ENCODE peak calls at places on chromosome 5, in five cellular contexts. One of them, this sample, is unnamed.

GRCh38 chr5:14983666-14984441 is 112.3 kb upstream of the ANKH start:
- DNase-seq in cardiac fibroblast: no peak
- DNase-seq in left ventricle myocardium inferior: no peak
- DNase-seq in brain microvascular endothelial cell: no peak
- DNase-seq in HCT116: no peak
- DNase-seq in this sample: no peak

GRCh38 chr5:132294728-132295504 is 722 bp downstream of the SLC22A4 start:
- DNase-seq in cardiac fibroblast: peak; percentile 94
- DNase-seq in left ventricle myocardium inferior: peak; percentile 46
- DNase-seq in brain microvascular endothelial cell: peak; percentile 82
- DNase-seq in HCT116: peak; percentile 27
- DNase-seq in this sample: peak; percentile 55

GRCh38 chr5:146402949-146403348 is 44.2 kb upstream of the TCERG1 start:
- DNase-seq in cardiac fibroblast: no peak
- DNase-seq in left ventricle myocardium inferior: no peak
- DNase-seq in brain microvascular endothelial cell: no peak
- DNase-seq in HCT116: no peak
- DNase-seq in this sample: no peak

GRCh38 chr5:137743031-137743640 is 7.2 kb upstream of the KLHL3 start:
- DNase-seq in cardiac fibroblast: peak; percentile 87
- DNase-seq in left ventricle myocardium inferior: no peak
- DNase-seq in brain microvascular endothelial cell: peak; percentile 47
- DNase-seq in HCT116: peak; percentile 59
- DNase-seq in this sample: peak; percentile 40

GRCh38 chr5:128842241-128842640 is 123.0 kb upstream of the SLC27A6 start:
- DNase-seq in cardiac fibroblast: peak; percentile 13
- DNase-seq in left ventricle myocardium inferior: no peak
- DNase-seq in brain microvascular endothelial cell: no peak
- DNase-seq in HCT116: no peak
- DNase-seq in this sample: no peak

GRCh38 chr5:20166496-20166895 is 178.5 kb upstream of the CDH18 start:
- DNase-seq in cardiac fibroblast: no peak
- DNase-seq in left ventricle myocardium inferior: no peak
- DNase-seq in brain microvascular endothelial cell: no peak
- DNase-seq in HCT116: no peak
- DNase-seq in this sample: no peak

GRCh38 chr5:77663081-77663863 is 24.8 kb upstream of the OTP start:
- DNase-seq in cardiac fibroblast: no peak
- DNase-seq in left ventricle myocardium inferior: no peak
- DNase-seq in brain microvascular endothelial cell: no peak
- DNase-seq in HCT116: no peak
- DNase-seq in this sample: no peak

GRCh38 chr5:116970318-116970717 is 395.7 kb upstream of the SEMA6A start:
- DNase-seq in cardiac fibroblast: no peak
- DNase-seq in left ventricle myocardium inferior: no peak
- DNase-seq in brain microvascular endothelial cell: peak; percentile 27
- DNase-seq in HCT116: no peak
- DNase-seq in this sample: no peak

GRCh38 chr5:130231786-130232185 is 327.5 kb downstream of the CHSY3 start:
- DNase-seq in cardiac fibroblast: no peak
- DNase-seq in left ventricle myocardium inferior: no peak
- DNase-seq in brain microvascular endothelial cell: no peak
- DNase-seq in HCT116: no peak
- DNase-seq in this sample: no peak

GRCh38 chr5:39399135-39400036 is 25.4 kb downstream of the DAB2 start:
- DNase-seq in cardiac fibroblast: peak; percentile 99
- DNase-seq in left ventricle myocardium inferior: no peak
- DNase-seq in brain microvascular endothelial cell: peak; percentile 92
- DNase-seq in HCT116: peak; percentile 32
- DNase-seq in this sample: no peak

GRCh38 chr5:59357421-59357977 is 536.0 kb downstream of the PDE4D start:
- DNase-seq in cardiac fibroblast: peak; percentile 9
- DNase-seq in left ventricle myocardium inferior: peak; percentile 19
- DNase-seq in brain microvascular endothelial cell: peak; percentile 93
- DNase-seq in HCT116: no peak
- DNase-seq in this sample: peak; percentile 28

GRCh38 chr5:73862796-73863195 is 236.8 kb downstream of the ARHGEF28 start:
- DNase-seq in cardiac fibroblast: no peak
- DNase-seq in left ventricle myocardium inferior: no peak
- DNase-seq in brain microvascular endothelial cell: no peak
- DNase-seq in HCT116: no peak
- DNase-seq in this sample: no peak

GRCh38 chr5:95667678-95668077 is 15.1 kb downstream of the SPATA9 start:
- DNase-seq in cardiac fibroblast: no peak
- DNase-seq in left ventricle myocardium inferior: no peak
- DNase-seq in brain microvascular endothelial cell: no peak
- DNase-seq in HCT116: no peak
- DNase-seq in this sample: no peak

GRCh38 chr5:157049605-157050004 is 9.3 kb downstream of the HAVCR1 start:
- DNase-seq in cardiac fibroblast: no peak
- DNase-seq in left ventricle myocardium inferior: no peak
- DNase-seq in brain microvascular endothelial cell: no peak
- DNase-seq in HCT116: peak; percentile 10
- DNase-seq in this sample: no peak

GRCh38 chr5:170434953-170435605 is 45.9 kb upstream of the KCNMB1 start:
- DNase-seq in cardiac fibroblast: peak; percentile 64
- DNase-seq in left ventricle myocardium inferior: peak; percentile 68
- DNase-seq in brain microvascular endothelial cell: peak; percentile 48
- DNase-seq in HCT116: peak; percentile 32
- DNase-seq in this sample: peak; percentile 69

GRCh38 chr5:39274388-39275085 is 55.2 kb upstream of the FYB1 start:
- DNase-seq in cardiac fibroblast: peak; percentile 10
- DNase-seq in left ventricle myocardium inferior: no peak
- DNase-seq in brain microvascular endothelial cell: no peak
- DNase-seq in HCT116: no peak
- DNase-seq in this sample: no peak

GRCh38 chr5:56123531-56124243 is 109.4 kb downstream of the ANKRD55 start:
- DNase-seq in cardiac fibroblast: peak; percentile 98
- DNase-seq in left ventricle myocardium inferior: peak; percentile 62
- DNase-seq in brain microvascular endothelial cell: peak; percentile 100
- DNase-seq in HCT116: peak; percentile 91
- DNase-seq in this sample: peak; percentile 27

GRCh38 chr5:90575712-90576111 is 17.1 kb downstream of the ADGRV1 start:
- DNase-seq in cardiac fibroblast: no peak
- DNase-seq in left ventricle myocardium inferior: no peak
- DNase-seq in brain microvascular endothelial cell: no peak
- DNase-seq in HCT116: no peak
- DNase-seq in this sample: no peak

GRCh38 chr5:83844320-83845068 is 123.8 kb upstream of the HAPLN1 start:
- DNase-seq in cardiac fibroblast: peak; percentile 79
- DNase-seq in left ventricle myocardium inferior: no peak
- DNase-seq in brain microvascular endothelial cell: peak; percentile 75
- DNase-seq in HCT116: no peak
- DNase-seq in this sample: no peak

GRCh38 chr5:5277118-5277517 is 137.0 kb downstream of the ADAMTS16 start:
- DNase-seq in cardiac fibroblast: no peak
- DNase-seq in left ventricle myocardium inferior: no peak
- DNase-seq in brain microvascular endothelial cell: no peak
- DNase-seq in HCT116: no peak
- DNase-seq in this sample: no peak

GRCh38 chr5:131270809-131271208 is 7.0 kb downstream of the CDC42SE2 start:
- DNase-seq in cardiac fibroblast: peak; percentile 34
- DNase-seq in left ventricle myocardium inferior: no peak
- DNase-seq in brain microvascular endothelial cell: peak; percentile 28
- DNase-seq in HCT116: no peak
- DNase-seq in this sample: no peak

GRCh38 chr5:179794575-179794974 is 789 bp downstream of the LTC4S start:
- DNase-seq in cardiac fibroblast: no peak
- DNase-seq in left ventricle myocardium inferior: no peak
- DNase-seq in brain microvascular endothelial cell: no peak
- DNase-seq in HCT116: no peak
- DNase-seq in this sample: no peak

GRCh38 chr5:89280103-89281037 is 397.4 kb upstream of the MEF2C start:
- DNase-seq in cardiac fibroblast: no peak
- DNase-seq in left ventricle myocardium inferior: no peak
- DNase-seq in brain microvascular endothelial cell: no peak
- DNase-seq in HCT116: no peak
- DNase-seq in this sample: no peak

GRCh38 chr5:146088098-146088497 is 17.3 kb downstream of the PLAC8L1 start:
- DNase-seq in cardiac fibroblast: no peak
- DNase-seq in left ventricle myocardium inferior: no peak
- DNase-seq in brain microvascular endothelial cell: no peak
- DNase-seq in HCT116: no peak
- DNase-seq in this sample: no peak

GRCh38 chr5:145483211-145483610 is 351.9 kb downstream of the PRELID2 start:
- DNase-seq in cardiac fibroblast: peak; percentile 90
- DNase-seq in left ventricle myocardium inferior: no peak
- DNase-seq in brain microvascular endothelial cell: peak; percentile 76
- DNase-seq in HCT116: no peak
- DNase-seq in this sample: no peak

GRCh38 chr5:33227746-33228145 is 213.0 kb upstream of the TARS1 start:
- DNase-seq in cardiac fibroblast: peak; percentile 12
- DNase-seq in left ventricle myocardium inferior: no peak
- DNase-seq in brain microvascular endothelial cell: no peak
- DNase-seq in HCT116: no peak
- DNase-seq in this sample: no peak

GRCh38 chr5:37932450-37932849 is 92.6 kb upstream of the GDNF start:
- DNase-seq in cardiac fibroblast: no peak
- DNase-seq in left ventricle myocardium inferior: peak; percentile 28
- DNase-seq in brain microvascular endothelial cell: no peak
- DNase-seq in HCT116: no peak
- DNase-seq in this sample: no peak

GRCh38 chr5:37930350-37930749 is 90.5 kb upstream of the GDNF start:
- DNase-seq in cardiac fibroblast: no peak
- DNase-seq in left ventricle myocardium inferior: no peak
- DNase-seq in brain microvascular endothelial cell: no peak
- DNase-seq in HCT116: no peak
- DNase-seq in this sample: no peak

GRCh38 chr5:37921452-37921851 is 81.6 kb upstream of the GDNF start:
- DNase-seq in cardiac fibroblast: peak; percentile 3
- DNase-seq in left ventricle myocardium inferior: no peak
- DNase-seq in brain microvascular endothelial cell: no peak
- DNase-seq in HCT116: no peak
- DNase-seq in this sample: no peak

DNA sequence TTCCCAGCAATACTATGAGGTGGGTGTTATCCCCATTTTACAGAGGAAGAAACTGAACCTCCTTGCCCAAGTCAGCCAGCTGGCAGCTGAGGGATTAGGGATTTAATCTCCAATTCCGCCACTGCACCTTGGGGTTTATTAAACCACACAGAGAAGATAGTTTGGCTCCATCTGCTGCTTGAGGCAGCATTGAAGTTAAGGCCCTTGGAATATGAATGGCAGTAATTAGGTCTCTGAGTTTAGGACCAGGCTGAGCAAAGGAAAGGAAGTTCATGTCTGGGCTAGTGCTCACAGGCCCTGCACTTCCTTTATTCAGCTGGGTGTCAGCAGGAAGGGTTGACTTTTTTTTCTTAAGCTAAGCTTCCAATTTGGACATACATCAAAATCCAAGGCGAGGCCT is 86.9 kb upstream of the GDNF start:
- DNase-seq in cardiac fibroblast: peak; percentile 5
- DNase-seq in left ventricle myocardium inferior: no peak
- DNase-seq in brain microvascular endothelial cell: no peak
- DNase-seq in HCT116: no peak
- DNase-seq in this sample: no peak
- TF ChIP-seq CTCF in cardiac fibroblast: no peak
- TF ChIP-seq CTCF in left ventricle myocardium inferior: no peak
- TF ChIP-seq CTCF in brain microvascular endothelial cell: peak; percentile 22
- TF ChIP-seq CTCF in HCT116: no peak
- TF ChIP-seq CTCF in this sample: no peak

DNA sequence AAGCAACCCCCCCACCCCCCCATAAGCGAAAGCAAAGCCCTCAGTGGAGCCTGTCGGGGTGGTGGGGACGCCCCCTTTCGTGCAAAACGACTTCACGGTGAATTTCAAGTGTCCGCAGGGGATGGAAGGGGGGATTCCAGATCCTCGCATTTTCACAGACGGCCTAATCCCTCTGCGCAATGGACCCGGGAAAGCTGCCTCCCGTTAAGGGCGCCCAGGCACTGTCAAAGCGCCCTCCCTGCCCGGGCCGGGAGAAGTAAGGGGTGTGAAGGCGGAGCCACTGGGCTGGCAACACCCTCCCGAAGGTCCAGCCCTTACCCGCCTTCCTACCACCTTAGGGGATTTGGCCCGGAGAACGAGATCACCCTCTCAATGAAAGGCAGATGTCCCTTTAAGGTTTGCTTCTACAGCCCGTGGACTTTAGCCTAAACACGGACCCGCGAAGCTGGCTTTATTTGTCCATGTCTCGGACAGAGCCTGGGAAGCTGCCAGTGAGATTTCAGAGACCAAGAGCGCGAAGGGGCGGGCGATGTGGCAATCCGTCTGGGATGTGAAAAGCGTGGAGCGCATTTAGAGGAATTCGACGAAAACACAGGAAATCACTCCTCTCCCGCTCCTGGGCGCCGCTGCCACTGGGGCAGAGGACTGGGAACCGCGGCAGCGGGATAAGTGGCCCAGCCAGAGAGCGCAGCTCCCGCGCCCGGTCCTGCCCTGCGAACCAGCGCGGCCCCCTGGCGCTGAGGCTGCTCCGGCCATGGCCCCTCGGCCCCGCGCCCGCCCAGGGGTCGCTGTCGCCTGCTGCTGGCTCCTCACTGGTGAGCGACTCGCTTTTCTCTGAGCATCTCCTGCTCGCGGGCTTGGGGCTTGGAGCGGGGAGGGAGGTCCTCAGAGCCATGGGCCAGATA is at the start of the genes ITGA1 and PELO:
- DNase-seq in cardiac fibroblast: peak; percentile 84
- DNase-seq in left ventricle myocardium inferior: peak; percentile 67
- DNase-seq in brain microvascular endothelial cell: peak; percentile 83
- DNase-seq in HCT116: peak; percentile 59
- DNase-seq in this sample: peak; percentile 65
- TF ChIP-seq CTCF in cardiac fibroblast: no peak
- TF ChIP-seq CTCF in left ventricle myocardium inferior: peak; percentile 63
- TF ChIP-seq CTCF in brain microvascular endothelial cell: peak; percentile 31
- TF ChIP-seq CTCF in HCT116: peak; percentile 31
- TF ChIP-seq CTCF in this sample: no peak

GRCh38 chr5:142597546-142598337 is 88.1 kb downstream of the FGF1 start:
- DNase-seq in cardiac fibroblast: peak; percentile 90
- DNase-seq in left ventricle myocardium inferior: no peak
- DNase-seq in brain microvascular endothelial cell: peak; percentile 86
- DNase-seq in HCT116: peak; percentile 74
- DNase-seq in this sample: peak; percentile 36
- TF ChIP-seq CTCF in cardiac fibroblast: peak; percentile 8
- TF ChIP-seq CTCF in left ventricle myocardium inferior: no peak
- TF ChIP-seq CTCF in brain microvascular endothelial cell: peak; percentile 40
- TF ChIP-seq CTCF in HCT116: peak; percentile 39
- TF ChIP-seq CTCF in this sample: no peak

GRCh38 chr5:45779874-45780671 is 83.9 kb upstream of the HCN1 start:
- DNase-seq in cardiac fibroblast: no peak
- DNase-seq in left ventricle myocardium inferior: no peak
- DNase-seq in brain microvascular endothelial cell: no peak
- DNase-seq in HCT116: no peak
- DNase-seq in this sample: no peak

GRCh38 chr5:45772402-45772801 is 76.2 kb upstream of the HCN1 start:
- DNase-seq in cardiac fibroblast: no peak
- DNase-seq in left ventricle myocardium inferior: no peak
- DNase-seq in brain microvascular endothelial cell: no peak
- DNase-seq in HCT116: no peak
- DNase-seq in this sample: no peak

DNA sequence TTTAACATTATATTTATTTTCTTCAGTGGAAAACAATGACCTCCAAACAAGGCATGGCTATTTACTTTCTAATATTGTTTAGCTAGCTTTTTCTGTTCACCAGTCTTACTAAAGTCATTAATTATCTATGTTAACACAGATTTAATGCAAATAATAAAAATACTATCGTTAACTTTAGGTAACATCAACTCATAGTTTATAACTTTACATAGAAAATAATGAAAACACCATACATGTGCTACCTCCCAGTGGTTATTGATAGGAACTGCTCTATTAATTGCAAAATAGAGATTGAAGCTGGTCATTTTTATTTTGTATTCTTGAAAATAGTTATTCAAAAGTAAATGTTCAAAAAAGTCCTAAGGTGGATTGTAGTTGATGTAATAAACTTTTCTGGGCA is 78.3 kb upstream of the HCN1 start:
- DNase-seq in cardiac fibroblast: peak; percentile 1
- DNase-seq in left ventricle myocardium inferior: no peak
- DNase-seq in brain microvascular endothelial cell: no peak
- DNase-seq in HCT116: no peak
- DNase-seq in this sample: no peak
- TF ChIP-seq CTCF in cardiac fibroblast: no peak
- TF ChIP-seq CTCF in left ventricle myocardium inferior: peak; percentile 49
- TF ChIP-seq CTCF in brain microvascular endothelial cell: no peak
- TF ChIP-seq CTCF in HCT116: peak; percentile 74
- TF ChIP-seq CTCF in this sample: no peak